ENCODE peak calls at places on chromosome 18, in six cellular contexts. N is SK-N-SH, Y is K562, J is H1, I is HepG2, V is GM12878. T is an unnamed sample.

GRCh38 chr18:68121826-68122225 is 593.1 kb downstream of the TMX3 start:
- DNase-seq in N (no peak), Y (no peak), J (no peak), I (no peak), V (no peak), T (no peak)

GRCh38 chr18:52054301-52054700 is 285.7 kb upstream of the DCC start:
- DNase-seq in N (no peak), Y (no peak), J (no peak), I (no peak), V (no peak), T (no peak)

GRCh38 chr18:21275645-21276044 is 33.6 kb downstream of the GREB1L start:
- DNase-seq in N (no peak), Y (no peak), J (no peak), I (no peak), V (no peak), T (no peak)

GRCh38 chr18:31512203-31512764 is 14.3 kb downstream of the DSG2 start:
- DNase-seq in N (no peak), Y (no peak), J (no peak), I (peak), V (no peak), T (no peak)

GRCh38 chr18:52341617-52342381 is 1.8 kb downstream of the DCC start:
- DNase-seq in N (peak), Y (no peak), J (peak), I (no peak), V (no peak), T (peak)

GRCh38 chr18:54942569-54942968 is 16.7 kb downstream of the CCDC68 start:
- DNase-seq in N (no peak), Y (no peak), J (no peak), I (no peak), V (no peak), T (no peak)

GRCh38 chr18:10936211-10937053 is 212.9 kb downstream of the PIEZO2 start:
- DNase-seq in N (no peak), Y (no peak), J (no peak), I (no peak), V (no peak), T (no peak)

GRCh38 chr18:50879302-50880107 is 587 bp downstream of the ME2 start:
- DNase-seq in N (no peak), Y (peak), J (no peak), I (peak), V (no peak), T (peak)

GRCh38 chr18:10660485-10660884 is 134.7 kb downstream of the NAPG start:
- DNase-seq in N (no peak), Y (no peak), J (no peak), I (no peak), V (peak), T (no peak)

GRCh38 chr18:12703714-12704113 is 872 bp downstream of the PSMG2 start:
- DNase-seq in N (peak), Y (no peak), J (no peak), I (no peak), V (no peak), T (no peak)

GRCh38 chr18:52312321-52312720 is 27.7 kb upstream of the DCC start:
- DNase-seq in N (no peak), Y (no peak), J (no peak), I (no peak), V (no peak), T (no peak)

GRCh38 chr18:9782073-9782857 is 74.2 kb downstream of the RAB31 start:
- DNase-seq in N (no peak), Y (no peak), J (peak), I (no peak), V (no peak), T (no peak)

GRCh38 chr18:55161966-55162365 is 202.7 kb upstream of the CCDC68 start:
- DNase-seq in N (no peak), Y (no peak), J (no peak), I (no peak), V (no peak), T (no peak)

GRCh38 chr18:57171026-57171425 is 24.1 kb downstream of the BOD1L2 start:
- DNase-seq in N (no peak), Y (no peak), J (no peak), I (no peak), V (no peak), T (no peak)

GRCh38 chr18:2168022-2168421 is 403.3 kb downstream of the METTL4 start:
- DNase-seq in N (no peak), Y (no peak), J (no peak), I (no peak), V (no peak), T (no peak)

GRCh38 chr18:12091742-12092141 is 1.9 kb upstream of the ANKRD62 start:
- DNase-seq in N (no peak), Y (no peak), J (no peak), I (no peak), V (no peak), T (no peak)

GRCh38 chr18:76604642-76605240 is 109.7 kb upstream of the ZNF516 start:
- DNase-seq in N (no peak), Y (no peak), J (no peak), I (no peak), V (no peak), T (no peak)

GRCh38 chr18:51621103-51621969 is 423.9 kb upstream of the MEX3C start:
- DNase-seq in N (peak), Y (peak), J (peak), I (peak), V (peak), T (peak)

GRCh38 chr18:24514439-24514838 is 54.0 kb downstream of the HRH4 start:
- DNase-seq in N (peak), Y (peak), J (no peak), I (peak), V (no peak), T (peak)

GRCh38 chr18:70234667-70235459 is 29.4 kb upstream of the RTTN start:
- DNase-seq in N (no peak), Y (no peak), J (no peak), I (no peak), V (no peak), T (no peak)

GRCh38 chr18:48952287-48953095 is 1.7 kb upstream of the SMAD7 start:
- DNase-seq in N (peak), Y (peak), J (peak), I (no peak), V (no peak), T (no peak)
- TF ChIP-seq TAF1 in N (peak), Y (no peak), J (peak), I (peak), V (no peak), T (no peak)

GRCh38 chr18:63298393-63299015 is 21.1 kb downstream of the BCL2 start:
- DNase-seq in N (no peak), Y (no peak), J (no peak), I (no peak), V (no peak), T (no peak)
- TF ChIP-seq TAF1 in N (no peak), Y (no peak), J (no peak), I (no peak), V (no peak), T (no peak)

GRCh38 chr18:79478484-79479113 is 82.9 kb downstream of the NFATC1 start:
- DNase-seq in N (no peak), Y (no peak), J (no peak), I (no peak), V (no peak), T (no peak)
- TF ChIP-seq TAF1 in N (no peak), Y (no peak), J (no peak), I (no peak), V (no peak), T (no peak)

GRCh38 chr18:78518805-78519204 is 460.8 kb upstream of the SALL3 start:
- DNase-seq in N (no peak), Y (no peak), J (no peak), I (no peak), V (no peak), T (no peak)
- TF ChIP-seq TAF1 in N (no peak), Y (no peak), J (no peak), I (no peak), V (no peak), T (no peak)

T was measured in GM12891.